ENCODE peak calls at places on chromosomes 13 and 19, in seven cellular contexts. I, H, U, B, O, N and M are unnamed samples.

GRCh38 chr19:35833972-35834371 is 18.3 kb downstream of the NPHS1 start:
- ATAC-seq in I (no peak), H (no peak), U (no peak), B (no peak), O (no peak), N (no peak), M (no peak)

GRCh38 chr13:19592657-19593175 is 31.4 kb upstream of the TPTE2 start:
- ATAC-seq in I (no peak), H (no peak), U (no peak), B (no peak), O (no peak), N (no peak), M (no peak)

GRCh38 chr13:85806553-85807175 is 7.4 kb upstream of the SLITRK6 start:
- ATAC-seq in I (peak), H (no peak), U (no peak), B (no peak), O (peak), N (no peak), M (no peak)

GRCh38 chr13:113803409-113804016 is 44.5 kb downstream of the TMEM255B start:
- ATAC-seq in I (no peak), H (no peak), U (no peak), B (no peak), O (no peak), N (no peak), M (no peak)

GRCh38 chr19:45828523-45828922 is 13.4 kb upstream of the RSPH6A start:
- ATAC-seq in I (no peak), H (no peak), U (no peak), B (no peak), O (no peak), N (no peak), M (no peak)

GRCh38 chr13:77544365-77544764 is 8.9 kb downstream of the SCEL start:
- ATAC-seq in I (no peak), H (peak), U (peak), B (no peak), O (peak), N (no peak), M (no peak)

GRCh38 chr13:101554420-101555125 is 102.1 kb downstream of the ITGBL1 start:
- ATAC-seq in I (no peak), H (no peak), U (no peak), B (no peak), O (no peak), N (no peak), M (no peak)

GRCh38 chr19:35268546-35269424 is at the start of gene USF2:
- ATAC-seq in I (peak), H (no peak), U (no peak), B (peak), O (peak), N (peak), M (peak)

GRCh38 chr19:34772697-34773554 is at the start of gene ZNF599:
- ATAC-seq in I (peak), H (peak), U (peak), B (peak), O (peak), N (peak), M (peak)

GRCh38 chr19:21586341-21587116 is 81.1 kb downstream of the ZNF429 start:
- ATAC-seq in I (peak), H (peak), U (peak), B (peak), O (peak), N (peak), M (peak)

GRCh38 chr19:42468273-42468796 is 25.6 kb upstream of the CXCL17 start:
- ATAC-seq in I (no peak), H (no peak), U (no peak), B (no peak), O (no peak), N (no peak), M (no peak)

GRCh38 chr19:35039881-35040456 is 1.6 kb upstream of the HPN start:
- ATAC-seq in I (peak), H (no peak), U (no peak), B (peak), O (no peak), N (peak), M (no peak)

GRCh38 chr13:75231235-75231634 is 250.7 kb downstream of the TBC1D4 start:
- ATAC-seq in I (no peak), H (no peak), U (no peak), B (no peak), O (no peak), N (no peak), M (no peak)

GRCh38 chr13:27851049-27851448 is 58.8 kb downstream of the GSX1 start:
- ATAC-seq in I (no peak), H (no peak), U (no peak), B (no peak), O (no peak), N (no peak), M (no peak)

GRCh38 chr13:22103628-22104027 is 432.8 kb downstream of the FGF9 start:
- ATAC-seq in I (no peak), H (no peak), U (no peak), B (no peak), O (no peak), N (no peak), M (no peak)

GRCh38 chr13:81318231-81319019 is 977.5 kb upstream of the SPRY2 start:
- ATAC-seq in I (no peak), H (no peak), U (no peak), B (no peak), O (no peak), N (no peak), M (no peak)

GRCh38 chr13:42803563-42804212 is 22.3 kb downstream of the FAM216B start:
- ATAC-seq in I (no peak), H (no peak), U (no peak), B (no peak), O (no peak), N (no peak), M (no peak)

GRCh38 chr13:23618341-23618740 is 48.1 kb downstream of the TNFRSF19 start:
- ATAC-seq in I (no peak), H (no peak), U (no peak), B (no peak), O (peak), N (no peak), M (no peak)

GRCh38 chr13:38394777-38395504 is 45.3 kb downstream of the UFM1 start:
- ATAC-seq in I (no peak), H (no peak), U (no peak), B (no peak), O (peak), N (no peak), M (no peak)

GRCh38 chr13:73261739-73262216 is 203.0 kb downstream of the KLF5 start:
- ATAC-seq in I (no peak), H (no peak), U (no peak), B (no peak), O (no peak), N (no peak), M (no peak)

GRCh38 chr13:96020155-96020575 is 33.0 kb downstream of the UGGT2 start:
- ATAC-seq in I (no peak), H (no peak), U (no peak), B (no peak), O (peak), N (no peak), M (no peak)

GRCh38 chr19:18205180-18205915 is 1.5 kb upstream of the RAB3A start:
- ATAC-seq in I (no peak), H (peak), U (no peak), B (no peak), O (peak), N (no peak), M (no peak)

GRCh38 chr19:943551-944170 is 17.8 kb downstream of the ARID3A start:
- ATAC-seq in I (no peak), H (no peak), U (no peak), B (no peak), O (no peak), N (no peak), M (no peak)

GRCh38 chr19:29478578-29479565 is 46.9 kb upstream of the VSTM2B start:
- ATAC-seq in I (no peak), H (no peak), U (no peak), B (no peak), O (no peak), N (no peak), M (no peak)

GRCh38 chr13:19663416-19663979 is 30.0 kb downstream of the MPHOSPH8 start:
- ATAC-seq in I (no peak), H (no peak), U (no peak), B (no peak), O (no peak), N (no peak), M (no peak)

GRCh38 chr19:52735734-52736133 is 890 bp upstream of the ZNF611 start:
- ATAC-seq in I (no peak), H (peak), U (no peak), B (no peak), O (peak), N (no peak), M (no peak)

GRCh38 chr13:40440990-40441820 is 225.2 kb downstream of the FOXO1 start:
- ATAC-seq in I (no peak), H (peak), U (peak), B (no peak), O (peak), N (no peak), M (no peak)

GRCh38 chr13:104586010-104586746 is 1520.0 kb upstream of the SLC10A2 start:
- ATAC-seq in I (no peak), H (no peak), U (no peak), B (no peak), O (peak), N (no peak), M (no peak)

GRCh38 chr19:55091955-55092354 is 16.3 kb downstream of the EPS8L1 start:
- ATAC-seq in I (no peak), H (no peak), U (no peak), B (no peak), O (no peak), N (no peak), M (no peak)

GRCh38 chr13:75847588-75847987 is 211.5 kb downstream of the LMO7 start:
- ATAC-seq in I (no peak), H (peak), U (no peak), B (no peak), O (no peak), N (no peak), M (no peak)

GRCh38 chr19:2280633-2281264 is 1.2 kb downstream of the PEAK3 start:
- ATAC-seq in I (no peak), H (no peak), U (no peak), B (no peak), O (no peak), N (no peak), M (no peak)

GRCh38 chr19:58046856-58047255 is 12.2 kb upstream of the ZNF135 start:
- ATAC-seq in I (no peak), H (no peak), U (no peak), B (no peak), O (no peak), N (no peak), M (no peak)

GRCh38 chr13:33218426-33218825 is 67.1 kb downstream of the STARD13 start:
- ATAC-seq in I (no peak), H (no peak), U (no peak), B (no peak), O (no peak), N (no peak), M (no peak)

GRCh38 chr19:51714848-51715247 is 8.9 kb downstream of the HAS1 start:
- ATAC-seq in I (no peak), H (no peak), U (peak), B (no peak), O (no peak), N (no peak), M (peak)

GRCh38 chr13:51154029-51154555 is 43.0 kb upstream of the C13orf42 start:
- ATAC-seq in I (no peak), H (no peak), U (no peak), B (no peak), O (peak), N (no peak), M (peak)

GRCh38 chr13:112330479-112331407 is 45.4 kb upstream of the SPACA7 start:
- ATAC-seq in I (no peak), H (no peak), U (no peak), B (no peak), O (no peak), N (no peak), M (no peak)

GRCh38 chr13:72638059-72638815 is 89.2 kb downstream of the MZT1 start:
- ATAC-seq in I (no peak), H (no peak), U (no peak), B (no peak), O (no peak), N (no peak), M (no peak)

GRCh38 chr13:24209138-24209537 is 48.6 kb downstream of the SPATA13 start:
- ATAC-seq in I (no peak), H (no peak), U (no peak), B (no peak), O (no peak), N (no peak), M (no peak)